ENCODE peak calls at places on chromosomes 13 and 19, in six cellular contexts. One of them, this sample, is unnamed.

GRCh38 chr13:107730835-107731234 is 484.5 kb downstream of the LIG4 start:
- DNase-seq in IMR-90: peak
- DNase-seq in mesenchymal stem cell: no peak
- DNase-seq in neuronal stem cell: no peak
- DNase-seq in H1: no peak
- DNase-seq in H9: no peak
- DNase-seq in this sample: no peak

GRCh38 chr13:100922599-100922998 is 248.0 kb upstream of the TMTC4 start:
- DNase-seq in mesenchymal stem cell: no peak
- DNase-seq in neuronal stem cell: no peak
- DNase-seq in H1: no peak
- DNase-seq in IMR-90: peak
- DNase-seq in H9: no peak
- DNase-seq in this sample: no peak

GRCh38 chr13:23447927-23448326 is 14.4 kb upstream of the SACS start:
- DNase-seq in H1: no peak
- DNase-seq in H9: no peak
- DNase-seq in IMR-90: peak
- DNase-seq in neuronal stem cell: no peak
- DNase-seq in mesenchymal stem cell: no peak
- DNase-seq in this sample: no peak

GRCh38 chr19:52216401-52216800 is 26.5 kb downstream of the PPP2R1A start:
- DNase-seq in H1: no peak
- DNase-seq in IMR-90: no peak
- DNase-seq in H9: no peak
- DNase-seq in mesenchymal stem cell: no peak
- DNase-seq in neuronal stem cell: no peak
- DNase-seq in this sample: no peak

GRCh38 chr13:65656740-65657329 is 1573.3 kb downstream of the PCDH9 start:
- DNase-seq in mesenchymal stem cell: peak
- DNase-seq in neuronal stem cell: no peak
- DNase-seq in IMR-90: peak
- DNase-seq in H1: no peak
- DNase-seq in H9: no peak
- DNase-seq in this sample: no peak

GRCh38 chr13:31965361-31966066 is 66.1 kb upstream of the FRY start:
- DNase-seq in neuronal stem cell: no peak
- DNase-seq in IMR-90: peak
- DNase-seq in mesenchymal stem cell: peak
- DNase-seq in H9: no peak
- DNase-seq in H1: no peak
- DNase-seq in this sample: no peak

GRCh38 chr19:6693681-6694080 is 23.7 kb upstream of the TNFSF14 start:
- DNase-seq in mesenchymal stem cell: no peak
- DNase-seq in H9: peak
- DNase-seq in IMR-90: no peak
- DNase-seq in H1: no peak
- DNase-seq in neuronal stem cell: no peak
- DNase-seq in this sample: no peak

GRCh38 chr13:47220453-47221150 is 323.7 kb upstream of the HTR2A start:
- DNase-seq in mesenchymal stem cell: peak
- DNase-seq in neuronal stem cell: no peak
- DNase-seq in IMR-90: peak
- DNase-seq in H9: peak
- DNase-seq in H1: no peak
- DNase-seq in this sample: no peak

GRCh38 chr19:41219924-41220567 is 1.0 kb downstream of the AXL start:
- DNase-seq in H9: no peak
- DNase-seq in mesenchymal stem cell: peak
- DNase-seq in IMR-90: peak
- DNase-seq in H1: no peak
- DNase-seq in neuronal stem cell: no peak
- DNase-seq in this sample: peak

GRCh38 chr13:73715910-73716257 is 418.3 kb downstream of the KLF12 start:
- DNase-seq in neuronal stem cell: no peak
- DNase-seq in IMR-90: no peak
- DNase-seq in mesenchymal stem cell: no peak
- DNase-seq in H9: no peak
- DNase-seq in H1: no peak
- DNase-seq in this sample: no peak

GRCh38 chr13:111045170-111045569 is 69.9 kb upstream of the ARHGEF7 start:
- DNase-seq in IMR-90: no peak
- DNase-seq in mesenchymal stem cell: no peak
- DNase-seq in H1: no peak
- DNase-seq in H9: no peak
- DNase-seq in neuronal stem cell: no peak
- DNase-seq in this sample: no peak

GRCh38 chr19:40717325-40717879 is 490 bp downstream of the ITPKC start:
- DNase-seq in H9: no peak
- DNase-seq in neuronal stem cell: no peak
- DNase-seq in IMR-90: no peak
- DNase-seq in H1: no peak
- DNase-seq in mesenchymal stem cell: no peak
- DNase-seq in this sample: no peak

GRCh38 chr19:6164906-6165531 is 29.6 kb downstream of the ACSBG2 start:
- DNase-seq in H9: no peak
- DNase-seq in mesenchymal stem cell: no peak
- DNase-seq in H1: no peak
- DNase-seq in IMR-90: no peak
- DNase-seq in neuronal stem cell: no peak
- DNase-seq in this sample: no peak

GRCh38 chr13:31199527-31199848 is 287 bp upstream of the B3GLCT start:
- DNase-seq in mesenchymal stem cell: no peak
- DNase-seq in IMR-90: no peak
- DNase-seq in H9: no peak
- DNase-seq in H1: no peak
- DNase-seq in neuronal stem cell: no peak
- DNase-seq in this sample: no peak

GRCh38 chr19:42152285-42152684 is 20.0 kb upstream of the POU2F2 start:
- DNase-seq in IMR-90: no peak
- DNase-seq in neuronal stem cell: no peak
- DNase-seq in mesenchymal stem cell: no peak
- DNase-seq in H9: no peak
- DNase-seq in H1: no peak
- DNase-seq in this sample: no peak

GRCh38 chr19:19822148-19822429 is 539 bp upstream of the ZNF506 start:
- DNase-seq in neuronal stem cell: no peak
- DNase-seq in H1: no peak
- DNase-seq in mesenchymal stem cell: no peak
- DNase-seq in IMR-90: no peak
- DNase-seq in H9: no peak
- DNase-seq in this sample: no peak

GRCh38 chr19:54430306-54431254 is 15.3 kb downstream of the TTYH1 start:
- DNase-seq in neuronal stem cell: no peak
- DNase-seq in H1: peak
- DNase-seq in mesenchymal stem cell: peak
- DNase-seq in IMR-90: no peak
- DNase-seq in H9: peak
- DNase-seq in this sample: peak

GRCh38 chr19:1136201-1136600 is 32.4 kb downstream of the GPX4 start:
- DNase-seq in IMR-90: no peak
- DNase-seq in mesenchymal stem cell: no peak
- DNase-seq in neuronal stem cell: no peak
- DNase-seq in H9: no peak
- DNase-seq in H1: no peak
- DNase-seq in this sample: no peak

GRCh38 chr13:78709028-78709427 is 50.1 kb upstream of the OBI1 start:
- DNase-seq in H1: no peak
- DNase-seq in IMR-90: no peak
- DNase-seq in mesenchymal stem cell: no peak
- DNase-seq in H9: no peak
- DNase-seq in neuronal stem cell: no peak
- DNase-seq in this sample: no peak

GRCh38 chr19:43784251-43784980 is 3.6 kb upstream of the KCNN4 start:
- DNase-seq in neuronal stem cell: no peak
- DNase-seq in H9: peak
- DNase-seq in IMR-90: peak
- DNase-seq in H1: no peak
- DNase-seq in mesenchymal stem cell: peak
- DNase-seq in this sample: peak

GRCh38 chr13:91724591-91724990 is 326.2 kb downstream of the GPC5 start:
- DNase-seq in neuronal stem cell: no peak
- DNase-seq in mesenchymal stem cell: no peak
- DNase-seq in H1: no peak
- DNase-seq in H9: no peak
- DNase-seq in IMR-90: no peak
- DNase-seq in this sample: no peak

GRCh38 chr13:93169980-93170379 is 56.6 kb upstream of the GPC6 start:
- DNase-seq in mesenchymal stem cell: peak
- DNase-seq in neuronal stem cell: no peak
- DNase-seq in IMR-90: peak
- DNase-seq in H1: no peak
- DNase-seq in H9: no peak
- DNase-seq in this sample: peak

GRCh38 chr13:29907670-29908069 is 57.3 kb upstream of the UBL3 start:
- DNase-seq in H1: no peak
- DNase-seq in mesenchymal stem cell: no peak
- DNase-seq in neuronal stem cell: no peak
- DNase-seq in H9: no peak
- DNase-seq in IMR-90: no peak
- DNase-seq in this sample: no peak

GRCh38 chr13:28641600-28641926 is 17.4 kb upstream of the POMP start:
- DNase-seq in H1: no peak
- DNase-seq in neuronal stem cell: no peak
- DNase-seq in mesenchymal stem cell: peak
- DNase-seq in H9: no peak
- DNase-seq in IMR-90: no peak
- DNase-seq in this sample: no peak

GRCh38 chr19:19602136-19602712 is 16.3 kb downstream of the PBX4 start:
- DNase-seq in H1: no peak
- DNase-seq in neuronal stem cell: no peak
- DNase-seq in IMR-90: no peak
- DNase-seq in H9: no peak
- DNase-seq in mesenchymal stem cell: no peak
- DNase-seq in this sample: no peak

GRCh38 chr13:47897411-47898050 is 103.5 kb downstream of the SUCLA2 start:
- DNase-seq in IMR-90: peak
- DNase-seq in neuronal stem cell: no peak
- DNase-seq in mesenchymal stem cell: no peak
- DNase-seq in H1: no peak
- DNase-seq in H9: peak
- DNase-seq in this sample: peak

GRCh38 chr19:55494172-55494761 is 6.0 kb downstream of the SSC5D start:
- DNase-seq in IMR-90: peak
- DNase-seq in mesenchymal stem cell: no peak
- DNase-seq in neuronal stem cell: no peak
- DNase-seq in H9: no peak
- DNase-seq in H1: no peak
- DNase-seq in this sample: no peak

GRCh38 chr19:531753-532571 is at the start of gene CDC34:
- DNase-seq in neuronal stem cell: no peak
- DNase-seq in H1: no peak
- DNase-seq in IMR-90: no peak
- DNase-seq in mesenchymal stem cell: no peak
- DNase-seq in H9: no peak
- DNase-seq in this sample: no peak

GRCh38 chr19:41554902-41555301 is 21.1 kb upstream of the CEACAM21 start:
- DNase-seq in neuronal stem cell: no peak
- DNase-seq in H9: no peak
- DNase-seq in H1: no peak
- DNase-seq in IMR-90: no peak
- DNase-seq in mesenchymal stem cell: peak
- DNase-seq in this sample: no peak

GRCh38 chr19:2574478-2574931 is 98.6 kb downstream of the GADD45B start:
- DNase-seq in IMR-90: no peak
- DNase-seq in H9: no peak
- DNase-seq in H1: no peak
- DNase-seq in mesenchymal stem cell: no peak
- DNase-seq in neuronal stem cell: no peak
- DNase-seq in this sample: no peak
- H2AK5ac ChIP-seq in IMR-90: peak
- H2AK5ac ChIP-seq in H9: no peak
- H2AK5ac ChIP-seq in H1: no peak
- H2AK5ac ChIP-seq in mesenchymal stem cell: no peak
- H2AK5ac ChIP-seq in neuronal stem cell: peak
- H2AK5ac ChIP-seq in this sample: no peak

GRCh38 chr19:49361438-49362047 is 673 bp downstream of the TEAD2 start:
- DNase-seq in IMR-90: peak
- DNase-seq in H9: peak
- DNase-seq in neuronal stem cell: peak
- DNase-seq in H1: no peak
- DNase-seq in mesenchymal stem cell: peak
- DNase-seq in this sample: peak

GRCh38 chr19:49362926-49363264 is 679 bp upstream of the TEAD2 start:
- DNase-seq in mesenchymal stem cell: no peak
- DNase-seq in H1: no peak
- DNase-seq in IMR-90: peak
- DNase-seq in H9: no peak
- DNase-seq in neuronal stem cell: peak
- DNase-seq in this sample: no peak

GRCh38 chr19:49364083-49364687 is 508 bp downstream of the DKKL1 start:
- DNase-seq in mesenchymal stem cell: no peak
- DNase-seq in H1: no peak
- DNase-seq in neuronal stem cell: no peak
- DNase-seq in H9: peak
- DNase-seq in IMR-90: no peak
- DNase-seq in this sample: no peak

GRCh38 chr19:49363265-49364082 is at the start of gene DKKL1:
- DNase-seq in H9: peak
- DNase-seq in mesenchymal stem cell: peak
- DNase-seq in neuronal stem cell: peak
- DNase-seq in IMR-90: peak
- DNase-seq in H1: peak
- DNase-seq in this sample: peak

GRCh38 chr19:49362048-49362925 is at the start of gene TEAD2:
- DNase-seq in IMR-90: peak
- DNase-seq in H1: peak
- DNase-seq in H9: peak
- DNase-seq in mesenchymal stem cell: peak
- DNase-seq in neuronal stem cell: peak
- DNase-seq in this sample: peak
- H2AK5ac ChIP-seq in IMR-90: peak
- H2AK5ac ChIP-seq in H1: peak
- H2AK5ac ChIP-seq in H9: no peak
- H2AK5ac ChIP-seq in mesenchymal stem cell: peak
- H2AK5ac ChIP-seq in neuronal stem cell: peak
- H2AK5ac ChIP-seq in this sample: peak

DNA sequence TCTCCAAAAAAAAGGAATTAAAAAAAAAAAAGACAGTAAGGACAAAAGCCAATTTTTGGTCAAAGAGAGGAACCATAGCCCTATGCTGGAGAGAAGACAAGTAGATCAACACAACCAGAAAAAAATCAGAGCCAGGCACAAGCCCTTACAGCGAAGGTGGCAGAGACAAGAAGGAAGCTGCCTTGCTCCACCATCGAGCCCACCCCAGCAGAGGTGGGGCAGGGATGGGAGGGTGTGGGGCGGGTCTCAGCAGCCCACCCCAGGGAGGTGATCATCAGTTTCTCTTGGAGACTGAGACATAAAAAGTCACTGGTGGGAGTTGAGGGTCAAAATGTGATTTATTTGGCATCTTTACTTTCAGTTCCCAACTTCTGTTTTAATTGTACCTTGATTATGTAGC is 332.4 kb downstream of the FOXO1 start:
- DNase-seq in H1: peak
- DNase-seq in mesenchymal stem cell: no peak
- DNase-seq in neuronal stem cell: no peak
- DNase-seq in H9: no peak
- DNase-seq in IMR-90: no peak
- DNase-seq in this sample: no peak
- H2AK5ac ChIP-seq in H1: no peak
- H2AK5ac ChIP-seq in mesenchymal stem cell: no peak
- H2AK5ac ChIP-seq in neuronal stem cell: no peak
- H2AK5ac ChIP-seq in H9: no peak
- H2AK5ac ChIP-seq in IMR-90: no peak
- H2AK5ac ChIP-seq in this sample: no peak

GRCh38 chr19:4723465-4724251 is at the start of gene DPP9:
- DNase-seq in H1: peak
- DNase-seq in H9: peak
- DNase-seq in IMR-90: peak
- DNase-seq in neuronal stem cell: peak
- DNase-seq in mesenchymal stem cell: peak
- DNase-seq in this sample: peak
- H2AK5ac ChIP-seq in H1: no peak
- H2AK5ac ChIP-seq in H9: no peak
- H2AK5ac ChIP-seq in IMR-90: peak
- H2AK5ac ChIP-seq in neuronal stem cell: peak
- H2AK5ac ChIP-seq in mesenchymal stem cell: peak
- H2AK5ac ChIP-seq in this sample: no peak

This sample was measured in mesendoderm.